ENCODE peak calls at places on chromosomes 1 and 21, in seven cellular contexts. One of them, this sample, is unnamed.

GRCh38 chr1:7727816-7728477 is 43.1 kb upstream of the VAMP3 start:
- DNase-seq in transverse colon: no peak
- DNase-seq in HCT116: no peak
- DNase-seq in suprapubic skin: no peak
- DNase-seq in spleen: no peak
- DNase-seq in prostate gland: no peak
- DNase-seq in esophagus muscularis mucosa: no peak
- DNase-seq in this sample: no peak

GRCh38 chr1:151130837-151131586 is 15.4 kb downstream of the SEMA6C start:
- DNase-seq in esophagus muscularis mucosa: no peak
- DNase-seq in suprapubic skin: peak; percentile 92
- DNase-seq in HCT116: no peak
- DNase-seq in spleen: peak; percentile 89
- DNase-seq in transverse colon: peak; percentile 84
- DNase-seq in prostate gland: peak; percentile 90
- DNase-seq in this sample: peak; percentile 64

GRCh38 chr1:23562138-23562819 is 3.0 kb upstream of the ID3 start:
- DNase-seq in esophagus muscularis mucosa: peak; percentile 98
- DNase-seq in spleen: peak; percentile 92
- DNase-seq in transverse colon: peak; percentile 93
- DNase-seq in HCT116: peak; percentile 90
- DNase-seq in prostate gland: peak; percentile 96
- DNase-seq in suprapubic skin: peak; percentile 98
- DNase-seq in this sample: no peak

GRCh38 chr1:17405898-17406759 is 33.3 kb downstream of the RCC2 start:
- DNase-seq in spleen: peak; percentile 88
- DNase-seq in prostate gland: peak; percentile 34
- DNase-seq in transverse colon: peak; percentile 48
- DNase-seq in esophagus muscularis mucosa: no peak
- DNase-seq in HCT116: peak; percentile 22
- DNase-seq in suprapubic skin: no peak
- DNase-seq in this sample: peak; percentile 83

GRCh38 chr1:26602378-26602959 is 72.9 kb downstream of the RPS6KA1 start:
- DNase-seq in prostate gland: peak; percentile 62
- DNase-seq in suprapubic skin: no peak
- DNase-seq in spleen: no peak
- DNase-seq in transverse colon: peak; percentile 22
- DNase-seq in esophagus muscularis mucosa: no peak
- DNase-seq in HCT116: peak; percentile 51
- DNase-seq in this sample: no peak

GRCh38 chr1:111139234-111139955 is 498 bp downstream of the DRAM2 start:
- DNase-seq in suprapubic skin: no peak
- DNase-seq in spleen: no peak
- DNase-seq in HCT116: peak; percentile 18
- DNase-seq in prostate gland: peak; percentile 20
- DNase-seq in transverse colon: peak; percentile 57
- DNase-seq in esophagus muscularis mucosa: no peak
- DNase-seq in this sample: peak; percentile 40

GRCh38 chr1:246317723-246318359 is 189.2 kb downstream of the SMYD3 start:
- DNase-seq in HCT116: no peak
- DNase-seq in esophagus muscularis mucosa: no peak
- DNase-seq in transverse colon: no peak
- DNase-seq in suprapubic skin: no peak
- DNase-seq in spleen: no peak
- DNase-seq in prostate gland: no peak
- DNase-seq in this sample: no peak

GRCh38 chr1:107076846-107077245 is 20.4 kb downstream of the PRMT6 start:
- DNase-seq in suprapubic skin: no peak
- DNase-seq in prostate gland: no peak
- DNase-seq in transverse colon: no peak
- DNase-seq in esophagus muscularis mucosa: no peak
- DNase-seq in spleen: no peak
- DNase-seq in HCT116: peak; percentile 26
- DNase-seq in this sample: no peak

GRCh38 chr1:159009287-159009686 is 420 bp upstream of the IFI16 start:
- DNase-seq in suprapubic skin: no peak
- DNase-seq in transverse colon: no peak
- DNase-seq in HCT116: no peak
- DNase-seq in prostate gland: no peak
- DNase-seq in spleen: no peak
- DNase-seq in esophagus muscularis mucosa: no peak
- DNase-seq in this sample: no peak

GRCh38 chr1:78892251-78892650 is 114.3 kb downstream of the ADGRL4 start:
- DNase-seq in transverse colon: no peak
- DNase-seq in HCT116: no peak
- DNase-seq in suprapubic skin: no peak
- DNase-seq in prostate gland: no peak
- DNase-seq in esophagus muscularis mucosa: no peak
- DNase-seq in spleen: no peak
- DNase-seq in this sample: no peak

GRCh38 chr1:63326473-63327380 is 4.4 kb downstream of the FOXD3 start:
- DNase-seq in suprapubic skin: no peak
- DNase-seq in HCT116: no peak
- DNase-seq in prostate gland: no peak
- DNase-seq in esophagus muscularis mucosa: no peak
- DNase-seq in transverse colon: no peak
- DNase-seq in spleen: no peak
- DNase-seq in this sample: no peak

GRCh38 chr1:10888791-10889627 is 92.6 kb upstream of the CASZ1 start:
- DNase-seq in spleen: no peak
- DNase-seq in HCT116: no peak
- DNase-seq in suprapubic skin: no peak
- DNase-seq in esophagus muscularis mucosa: no peak
- DNase-seq in prostate gland: no peak
- DNase-seq in transverse colon: no peak
- DNase-seq in this sample: no peak

GRCh38 chr1:228107636-228108035 is 1.5 kb downstream of the MRPL55 start:
- DNase-seq in spleen: peak; percentile 83
- DNase-seq in esophagus muscularis mucosa: no peak
- DNase-seq in prostate gland: no peak
- DNase-seq in suprapubic skin: no peak
- DNase-seq in transverse colon: no peak
- DNase-seq in HCT116: no peak
- DNase-seq in this sample: no peak

GRCh38 chr1:203148127-203148526 is 20.6 kb downstream of the ADORA1 start:
- DNase-seq in prostate gland: no peak
- DNase-seq in transverse colon: no peak
- DNase-seq in HCT116: peak; percentile 16
- DNase-seq in esophagus muscularis mucosa: no peak
- DNase-seq in suprapubic skin: no peak
- DNase-seq in spleen: no peak
- DNase-seq in this sample: no peak

GRCh38 chr1:57293214-57293613 is 130.6 kb downstream of the DAB1 start:
- DNase-seq in HCT116: no peak
- DNase-seq in spleen: no peak
- DNase-seq in esophagus muscularis mucosa: no peak
- DNase-seq in suprapubic skin: no peak
- DNase-seq in prostate gland: no peak
- DNase-seq in transverse colon: no peak
- DNase-seq in this sample: no peak

GRCh38 chr21:45140346-45140940 is 66.1 kb downstream of the ADARB1 start:
- DNase-seq in esophagus muscularis mucosa: no peak
- DNase-seq in HCT116: peak; percentile 79
- DNase-seq in suprapubic skin: no peak
- DNase-seq in prostate gland: peak; percentile 63
- DNase-seq in transverse colon: peak; percentile 77
- DNase-seq in spleen: peak; percentile 86
- DNase-seq in this sample: peak; percentile 65

GRCh38 chr21:45138199-45139002 is 64.0 kb downstream of the ADARB1 start:
- DNase-seq in prostate gland: no peak
- DNase-seq in spleen: peak; percentile 90
- DNase-seq in transverse colon: peak; percentile 69
- DNase-seq in HCT116: peak; percentile 52
- DNase-seq in suprapubic skin: no peak
- DNase-seq in esophagus muscularis mucosa: no peak
- DNase-seq in this sample: peak; percentile 36

GRCh38 chr21:45141507-45141906 is 67.1 kb downstream of the ADARB1 start:
- DNase-seq in suprapubic skin: no peak
- DNase-seq in prostate gland: no peak
- DNase-seq in transverse colon: no peak
- DNase-seq in esophagus muscularis mucosa: no peak
- DNase-seq in spleen: no peak
- DNase-seq in HCT116: no peak
- DNase-seq in this sample: no peak

GRCh38 chr21:45137612-45137937 is 63.2 kb downstream of the ADARB1 start:
- DNase-seq in prostate gland: no peak
- DNase-seq in esophagus muscularis mucosa: no peak
- DNase-seq in transverse colon: no peak
- DNase-seq in HCT116: no peak
- DNase-seq in spleen: no peak
- DNase-seq in suprapubic skin: no peak
- DNase-seq in this sample: no peak

GRCh38 chr21:45139473-45139872 is 65.1 kb downstream of the ADARB1 start:
- DNase-seq in transverse colon: no peak
- DNase-seq in suprapubic skin: no peak
- DNase-seq in esophagus muscularis mucosa: no peak
- DNase-seq in prostate gland: no peak
- DNase-seq in spleen: no peak
- DNase-seq in HCT116: no peak
- DNase-seq in this sample: no peak
- TF ChIP-seq POLR2AphosphoS5 in transverse colon: no peak
- TF ChIP-seq POLR2AphosphoS5 in suprapubic skin: no peak
- TF ChIP-seq POLR2AphosphoS5 in esophagus muscularis mucosa: no peak
- TF ChIP-seq POLR2AphosphoS5 in prostate gland: no peak
- TF ChIP-seq POLR2AphosphoS5 in spleen: no peak
- TF ChIP-seq POLR2AphosphoS5 in HCT116: no peak
- TF ChIP-seq POLR2AphosphoS5 in this sample: no peak

DNA sequence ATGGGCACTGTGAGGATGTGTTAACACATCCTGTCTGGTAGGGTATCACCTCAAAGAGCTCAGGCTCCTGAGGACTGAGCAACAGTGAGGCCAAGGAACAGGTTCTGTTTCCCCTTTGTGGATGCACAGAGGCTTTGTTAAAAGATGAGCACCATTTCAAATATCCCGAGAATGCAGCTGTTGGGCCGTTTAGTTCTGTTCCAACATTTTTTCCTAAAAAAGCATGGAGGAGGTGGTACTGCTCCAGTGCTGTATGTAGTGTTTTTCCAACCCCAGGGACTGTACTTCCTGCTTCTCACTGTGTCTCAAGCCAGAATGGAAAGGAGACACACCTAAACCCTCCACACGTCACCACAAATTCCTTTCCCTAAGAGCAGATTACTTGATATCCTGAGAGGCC is 53.8 kb upstream of the BCL10 start:
- DNase-seq in HCT116: peak; percentile 67
- DNase-seq in transverse colon: no peak
- DNase-seq in spleen: no peak
- DNase-seq in esophagus muscularis mucosa: no peak
- DNase-seq in prostate gland: no peak
- DNase-seq in suprapubic skin: no peak
- DNase-seq in this sample: no peak
- TF ChIP-seq POLR2A in HCT116: no peak
- TF ChIP-seq POLR2A in transverse colon: no peak
- TF ChIP-seq POLR2A in spleen: no peak
- TF ChIP-seq POLR2A in esophagus muscularis mucosa: no peak
- TF ChIP-seq POLR2A in prostate gland: no peak
- TF ChIP-seq POLR2A in suprapubic skin: no peak
- TF ChIP-seq POLR2A in this sample: no peak

GRCh38 chr1:65703853-65704252 is 88.8 kb upstream of the PDE4B start:
- DNase-seq in spleen: no peak
- DNase-seq in esophagus muscularis mucosa: peak; percentile 37
- DNase-seq in transverse colon: peak; percentile 13
- DNase-seq in HCT116: no peak
- DNase-seq in suprapubic skin: no peak
- DNase-seq in prostate gland: no peak
- DNase-seq in this sample: no peak

GRCh38 chr1:65698590-65698989 is 94.1 kb upstream of the PDE4B start:
- DNase-seq in prostate gland: no peak
- DNase-seq in esophagus muscularis mucosa: no peak
- DNase-seq in suprapubic skin: no peak
- DNase-seq in spleen: no peak
- DNase-seq in transverse colon: no peak
- DNase-seq in HCT116: no peak
- DNase-seq in this sample: no peak

DNA sequence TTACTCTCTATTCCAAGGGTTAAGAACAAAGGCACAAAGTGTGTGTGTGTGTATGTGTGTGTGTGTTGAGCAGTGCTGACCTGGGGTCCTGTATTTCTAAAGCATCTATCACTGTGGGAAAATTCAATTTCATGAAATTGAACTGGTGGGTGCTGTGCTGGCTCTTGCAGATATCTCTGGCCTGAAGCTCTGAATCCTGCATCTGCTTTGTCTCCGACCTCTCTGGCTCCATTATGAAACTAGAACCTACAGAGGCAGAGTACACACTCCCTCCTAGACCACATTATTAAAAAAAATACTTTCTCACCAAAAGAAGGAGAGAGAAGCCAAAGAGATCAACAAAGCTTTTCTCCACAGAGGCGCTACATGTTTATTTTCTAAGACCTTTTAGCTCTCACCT is 88.4 kb upstream of the PDE4B start:
- DNase-seq in esophagus muscularis mucosa: no peak
- DNase-seq in transverse colon: no peak
- DNase-seq in HCT116: no peak
- DNase-seq in prostate gland: no peak
- DNase-seq in suprapubic skin: no peak
- DNase-seq in spleen: no peak
- DNase-seq in this sample: no peak
- TF ChIP-seq POLR2AphosphoS5 in esophagus muscularis mucosa: no peak
- TF ChIP-seq POLR2AphosphoS5 in transverse colon: no peak
- TF ChIP-seq POLR2AphosphoS5 in HCT116: no peak
- TF ChIP-seq POLR2AphosphoS5 in prostate gland: no peak
- TF ChIP-seq POLR2AphosphoS5 in suprapubic skin: no peak
- TF ChIP-seq POLR2AphosphoS5 in spleen: no peak
- TF ChIP-seq POLR2AphosphoS5 in this sample: no peak

DNA sequence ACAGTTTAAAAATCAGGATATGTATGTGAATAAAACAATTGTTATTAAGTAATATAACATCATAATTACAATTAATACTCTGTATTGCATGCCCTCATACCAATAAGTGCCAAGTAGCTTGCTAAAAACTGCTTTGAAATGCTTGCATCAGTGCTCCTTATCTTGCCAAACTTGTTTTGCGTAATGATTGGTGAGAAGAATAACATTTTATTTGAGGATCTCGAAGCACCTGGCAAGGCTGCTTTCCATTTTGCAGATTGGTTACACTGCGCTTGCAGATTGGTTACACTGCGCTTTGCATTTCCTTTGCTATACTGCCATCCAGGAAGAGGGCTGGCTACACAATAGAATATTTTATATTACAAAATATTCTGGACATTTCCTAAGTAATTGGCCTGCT is 1.7 kb upstream of the PBX1 start:
- DNase-seq in prostate gland: no peak
- DNase-seq in spleen: no peak
- DNase-seq in transverse colon: no peak
- DNase-seq in suprapubic skin: no peak
- DNase-seq in HCT116: no peak
- DNase-seq in esophagus muscularis mucosa: no peak
- DNase-seq in this sample: no peak
- TF ChIP-seq POLR2A in prostate gland: no peak
- TF ChIP-seq POLR2A in spleen: no peak
- TF ChIP-seq POLR2A in transverse colon: no peak
- TF ChIP-seq POLR2A in suprapubic skin: no peak
- TF ChIP-seq POLR2A in HCT116: no peak
- TF ChIP-seq POLR2A in esophagus muscularis mucosa: no peak
- TF ChIP-seq POLR2A in this sample: no peak